ENCODE peak calls at places on chromosomes 5 and 9, in six cellular contexts. U, X, K, F, E and C are unnamed samples.
A peak's percentile ranks its signal among the peaks of the same experiment; 100 is the strongest.

GRCh38 chr9:124125590-124126047 is 114.1 kb downstream of the LHX2 start:
- DNase-seq in U (no peak), X (no peak), K (no peak), F (no peak), E (no peak), C (no peak)

GRCh38 chr5:132293992-132294727 is at the start of gene SLC22A4:
- DNase-seq in U (peak; percentile 80), X (peak; percentile 79), K (peak; percentile 87), F (peak; percentile 87), E (peak; percentile 97), C (no peak)

GRCh38 chr5:36692791-36693763 is 86.7 kb downstream of the SLC1A3 start:
- DNase-seq in U (peak; percentile 39), X (peak; percentile 64), K (peak; percentile 64), F (peak; percentile 51), E (peak; percentile 91), C (no peak)

GRCh38 chr9:127915801-127916664 is 808 bp downstream of the ST6GALNAC4 start:
- DNase-seq in U (peak; percentile 22), X (no peak), K (no peak), F (no peak), E (no peak), C (no peak)

GRCh38 chr5:173602423-173602822 is 14.0 kb downstream of the BOD1 start:
- DNase-seq in U (no peak), X (no peak), K (no peak), F (no peak), E (peak; percentile 90), C (no peak)

GRCh38 chr5:179765400-179765799 is 28.4 kb upstream of the LTC4S start:
- DNase-seq in U (no peak), X (no peak), K (peak; percentile 83), F (no peak), E (peak; percentile 88), C (no peak)

GRCh38 chr9:95192631-95193030 is 124.9 kb downstream of the FANCC start:
- DNase-seq in U (no peak), X (no peak), K (no peak), F (no peak), E (no peak), C (no peak)

GRCh38 chr5:134125195-134126015 is 10.9 kb downstream of the TCF7 start:
- DNase-seq in U (no peak), X (peak; percentile 24), K (peak; percentile 88), F (peak; percentile 60), E (peak; percentile 94), C (no peak)

GRCh38 chr9:123832858-123833257 is 97.1 kb downstream of the DENND1A start:
- DNase-seq in U (no peak), X (no peak), K (no peak), F (no peak), E (no peak), C (no peak)

GRCh38 chr5:42767491-42768105 is 11.0 kb downstream of the CCDC152 start:
- DNase-seq in U (no peak), X (no peak), K (peak; percentile 39), F (no peak), E (peak; percentile 50), C (no peak)

GRCh38 chr9:35862328-35862727 is 7.9 kb downstream of the OR13J1 start:
- DNase-seq in U (no peak), X (no peak), K (no peak), F (no peak), E (no peak), C (no peak)